ENCODE peak calls at places on chromosomes 16 and 17, in four cellular contexts. R is neural progenitor cell, X is PC-9, Q is fibroblast of lung. F is an unnamed sample. For H3K9me3 and H3K36me3, the result is how much of the 10 kb centered on the place peaks cover.

GRCh38 chr17:8126306-8127066 is 2.6 kb upstream of the HES7 start:
- DNase-seq in R (peak), Q (peak), X (peak), F (peak)

GRCh38 chr16:69867796-69868565 is 83.2 kb upstream of the CLEC18A start:
- DNase-seq in Q (peak), R (no peak), X (no peak), F (no peak)

GRCh38 chr17:2059125-2059836 is 4.4 kb downstream of the HIC1 start:
- DNase-seq in R (no peak), Q (no peak), X (no peak), F (no peak)

GRCh38 chr17:78705071-78705470 is 77.0 kb downstream of the CYTH1 start:
- DNase-seq in X (no peak), R (no peak), Q (no peak), F (no peak)

GRCh38 chr16:4370570-4371480 is 823 bp upstream of the VASN start:
- DNase-seq in R (no peak), X (no peak), Q (peak), F (peak)

GRCh38 chr17:14202388-14203166 is 34.1 kb downstream of the CDRT15 start:
- DNase-seq in Q (no peak), X (no peak), R (no peak), F (no peak)

GRCh38 chr17:27390540-27390939 is 65.7 kb upstream of the KSR1 start:
- DNase-seq in X (no peak), R (no peak), Q (no peak), F (peak)

GRCh38 chr17:79836952-79837887 is 2.0 kb downstream of the CBX4 start:
- DNase-seq in X (peak), Q (peak), R (peak), F (peak)

GRCh38 chr17:56880133-56880532 is 33.7 kb downstream of the TRIM25 start:
- DNase-seq in Q (no peak), X (no peak), R (no peak), F (no peak)

DNA sequence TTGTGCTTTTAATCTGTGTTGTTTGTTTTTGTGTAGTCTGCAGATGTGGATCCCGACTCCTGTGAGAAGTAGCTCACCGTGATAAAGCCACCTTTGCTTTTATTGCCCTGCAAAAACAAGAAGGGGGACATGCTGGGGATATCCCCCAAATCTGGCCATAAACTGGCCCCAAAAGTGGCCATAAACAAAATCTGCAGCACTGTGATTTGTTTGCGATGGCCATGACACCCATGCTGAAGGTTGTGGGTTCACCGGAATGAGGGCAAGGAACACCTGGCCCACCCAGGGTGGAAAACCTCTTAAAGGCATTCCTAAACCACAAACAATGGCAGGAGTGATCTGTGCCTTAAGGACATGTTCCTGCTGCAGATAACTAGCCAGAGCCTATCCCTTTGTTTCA is 15.1 kb downstream of the AHSP start:
- DNase-seq in Q (no peak), X (no peak), R (no peak), F (no peak)
- H3K9me3 ChIP-seq in Q (under half), X (under half), R (under half), F (under half)

GRCh38 chr16:28592979-28593553 is 3.8 kb downstream of the SULT1A2 start:
- DNase-seq in R (no peak), X (no peak), Q (no peak), F (no peak)

GRCh38 chr16:28589930-28590329 is 6.9 kb downstream of the SULT1A2 start:
- DNase-seq in R (no peak), X (no peak), Q (no peak), F (no peak)

GRCh38 chr16:28590384-28591340 is 6.2 kb downstream of the SULT1A2 start:
- DNase-seq in X (no peak), R (no peak), Q (no peak), F (no peak)

GRCh38 chr16:28592511-28592910 is 4.3 kb downstream of the SULT1A2 start:
- DNase-seq in R (no peak), Q (no peak), X (no peak), F (no peak)

DNA sequence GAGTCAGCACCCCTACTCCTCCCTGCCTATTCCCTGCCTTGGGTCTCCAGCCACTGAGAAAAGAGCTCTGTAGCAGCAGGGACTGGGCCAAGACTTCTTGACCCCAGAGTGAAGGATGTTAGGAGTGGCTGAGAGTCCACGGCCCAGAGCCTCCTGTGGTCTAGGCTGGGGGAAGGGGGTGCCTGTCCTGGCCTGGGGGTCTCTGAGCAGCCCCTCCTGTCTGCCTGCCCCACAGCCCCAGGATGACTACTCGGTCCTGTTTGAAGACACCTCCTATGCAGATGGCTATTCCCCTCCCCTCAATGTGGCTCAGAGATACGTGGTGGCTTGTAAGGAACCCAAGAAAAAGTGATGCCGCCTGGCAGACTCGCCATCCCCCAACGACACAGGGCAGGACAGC is 5.5 kb downstream of the SULT1A2 start:
- DNase-seq in X (no peak), R (no peak), Q (no peak), F (no peak)
- H3K36me3 ChIP-seq in X (under half), R (under half), Q (under half), F (under half)

GRCh38 chr17:3535253-3535995 is 22.2 kb downstream of the TRPV3 start:
- DNase-seq in Q (peak), R (peak), X (no peak), F (peak)
- H3K4me3 ChIP-seq in Q (peak), R (peak), X (no peak), F (peak)

DNA sequence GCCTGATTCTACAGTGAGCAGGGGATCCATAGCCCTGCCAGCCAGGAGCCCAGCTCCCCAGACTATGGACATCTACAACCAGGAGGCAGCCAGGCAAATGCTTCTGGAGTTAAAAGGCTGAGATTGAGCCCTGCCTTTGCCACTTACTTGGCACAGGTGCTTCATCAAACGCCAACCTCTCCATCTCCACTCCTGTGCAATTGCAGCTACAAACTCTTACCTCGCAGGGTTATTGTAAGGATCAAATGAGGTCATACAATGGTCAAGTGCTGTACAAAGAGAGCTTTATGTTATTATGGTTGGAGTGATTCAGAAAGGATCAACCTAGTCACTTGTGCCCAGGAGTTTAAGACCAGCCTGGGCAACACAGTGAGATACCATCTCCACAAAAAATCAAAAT is 9.8 kb upstream of the MYO18A start:
- DNase-seq in Q (no peak), X (no peak), R (no peak), F (no peak)
- H3K9me3 ChIP-seq in Q (under half), X (under half), R (under half), F (under half)

DNA sequence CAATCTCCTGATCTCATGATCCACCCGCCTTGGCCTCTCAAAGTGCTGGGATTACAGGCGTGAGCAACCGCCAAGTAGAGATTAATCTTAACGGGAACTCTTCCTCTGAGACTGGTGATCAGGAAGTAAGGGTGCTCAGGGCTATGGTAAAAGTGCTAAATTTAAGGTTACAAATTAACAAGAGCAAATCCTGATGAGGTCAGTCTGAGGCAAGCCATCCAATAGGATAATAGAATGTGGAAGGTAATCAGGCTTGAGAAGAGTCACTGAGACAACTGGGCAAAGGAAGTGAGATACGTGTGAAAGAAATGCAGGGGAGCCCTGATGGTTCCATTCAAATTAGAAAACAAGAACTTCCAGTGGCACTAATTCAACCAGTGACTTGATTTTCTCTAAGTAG is 69.1 kb downstream of the CACNG1 start:
- DNase-seq in R (no peak), X (no peak), Q (no peak), F (no peak)
- H3K36me3 ChIP-seq in R (under half), X (under half), Q (under half), F (half or more)

GRCh38 chr17:332558-333322 is 19.9 kb downstream of the RPH3AL start:
- DNase-seq in X (no peak), Q (peak), R (no peak), F (peak)
- H3K4me3 ChIP-seq in X (no peak), Q (no peak), R (no peak), F (peak)

DNA sequence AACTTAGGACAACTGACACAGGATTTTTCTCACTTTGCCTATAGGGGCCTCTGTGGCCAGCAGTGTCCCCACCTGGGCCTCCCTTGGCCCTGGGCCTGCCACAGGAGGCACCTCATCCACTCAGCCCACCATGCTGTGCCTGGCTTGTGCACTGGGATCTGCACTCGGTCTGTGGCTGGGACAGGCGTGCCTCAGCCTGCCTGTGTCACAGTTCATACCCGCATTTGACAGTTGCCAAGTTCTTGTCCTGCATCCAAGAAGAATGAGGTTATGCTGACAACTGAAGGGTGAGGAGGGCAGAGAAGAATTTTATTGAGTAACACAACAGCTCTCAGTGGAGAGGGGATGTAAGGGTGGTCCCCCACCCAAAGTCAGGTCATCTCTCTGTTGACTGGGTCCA is 36.0 kb downstream of the ZFP90 start:
- DNase-seq in Q (no peak), R (no peak), X (no peak), F (no peak)
- H3K9me3 ChIP-seq in Q (under half), R (under half), X (under half), F (half or more)

F was measured in adipocyte.